ENCODE peak calls at places on chromosomes 7 and 10, in five cellular contexts. B, K, A, J and O are unnamed samples.

GRCh38 chr10:21496285-21497176 is 29.0 kb downstream of the SKIDA1 start:
- DNase-seq in B (peak; percentile 66), K (no peak), A (peak; percentile 90), J (peak; percentile 77), O (peak; percentile 74)

GRCh38 chr10:106011189-106011744 is 1153.2 kb downstream of the SORCS1 start:
- DNase-seq in B (no peak), K (no peak), A (no peak), J (no peak), O (no peak)

GRCh38 chr10:96317067-96317833 is 13.0 kb downstream of the DNTT start:
- DNase-seq in B (no peak), K (no peak), A (no peak), J (no peak), O (no peak)

GRCh38 chr10:51144161-51144781 is 70.0 kb downstream of the PRKG1 start:
- DNase-seq in B (no peak), K (no peak), A (no peak), J (no peak), O (no peak)

GRCh38 chr10:31419394-31420063 is 100.5 kb downstream of the ZEB1 start:
- DNase-seq in B (no peak), K (no peak), A (no peak), J (no peak), O (no peak)

GRCh38 chr10:29649561-29650551 is 15.1 kb upstream of the SVIL start:
- DNase-seq in B (no peak), K (no peak), A (no peak), J (no peak), O (no peak)

GRCh38 chr7:1236831-1237701 is 4.4 kb downstream of the UNCX start:
- DNase-seq in B (no peak), K (no peak), A (peak; percentile 73), J (no peak), O (no peak)

GRCh38 chr7:141072548-141073172 is 1.2 kb upstream of the TMEM178B start:
- DNase-seq in B (peak; percentile 57), K (no peak), A (peak; percentile 85), J (peak; percentile 41), O (no peak)

GRCh38 chr7:44956157-44956766 is 22.6 kb downstream of the MYO1G start:
- DNase-seq in B (no peak), K (no peak), A (no peak), J (no peak), O (no peak)

GRCh38 chr10:61558188-61558587 is 104.5 kb upstream of the CABCOCO1 start:
- DNase-seq in B (no peak), K (no peak), A (no peak), J (no peak), O (no peak)

GRCh38 chr7:109532262-109532992 is 962.8 kb downstream of the DNAJB9 start:
- DNase-seq in B (no peak), K (no peak), A (no peak), J (no peak), O (no peak)

GRCh38 chr7:27097686-27098492 is 2.1 kb upstream of the HOXA1 start:
- DNase-seq in B (no peak), K (no peak), A (peak; percentile 83), J (no peak), O (no peak)